ENCODE peak calls at places on chromosomes 5 and 9, in four cellular contexts. T, C, L and A are unnamed samples.
A peak's percentile ranks its signal among the peaks of the same experiment; 100 is the strongest.

GRCh38 chr5:147673276-147673675 is 109.3 kb downstream of the JAKMIP2 start:
- DNase-seq in C (peak; percentile 45), T (no peak), L (no peak), A (no peak)

GRCh38 chr5:123119334-123119986 is 30.4 kb downstream of the PRDM6 start:
- DNase-seq in T (no peak), L (no peak), C (no peak), A (no peak)

GRCh38 chr9:89993678-89994630 is 389.1 kb downstream of the GADD45G start:
- DNase-seq in L (peak; percentile 68), T (peak; percentile 66), C (peak; percentile 63), A (peak; percentile 41)

GRCh38 chr5:115360036-115360685 is 63.7 kb upstream of the CCDC112 start:
- DNase-seq in C (no peak), L (no peak), T (no peak), A (no peak)

GRCh38 chr5:6572825-6573380 is 59.9 kb downstream of the NSUN2 start:
- DNase-seq in L (peak; percentile 23), C (no peak), T (no peak), A (no peak)

GRCh38 chr5:74338101-74338388 is 302.5 kb downstream of the ENC1 start:
- DNase-seq in T (no peak), C (no peak), L (no peak), A (no peak)

GRCh38 chr5:33936004-33936380 is 194 bp upstream of the RXFP3 start:
- DNase-seq in T (peak; percentile 31), L (no peak), C (peak; percentile 75), A (peak; percentile 64)

GRCh38 chr5:139912158-139912557 is 116.5 kb downstream of the PSD2 start:
- DNase-seq in T (no peak), L (no peak), C (no peak), A (no peak)

GRCh38 chr9:126128494-126129142 is 198.0 kb upstream of the MVB12B start:
- DNase-seq in C (no peak), L (peak; percentile 22), T (no peak), A (no peak)

GRCh38 chr9:83628540-83628939 is 5.6 kb downstream of the IDNK start:
- DNase-seq in L (no peak), C (no peak), T (no peak), A (no peak)

GRCh38 chr9:112158629-112159228 is 16.4 kb downstream of the SUSD1 start:
- DNase-seq in C (no peak), T (no peak), L (no peak), A (no peak)

GRCh38 chr9:1018121-1018520 is 32.0 kb upstream of the DMRT2 start:
- DNase-seq in L (no peak), T (peak; percentile 40), C (no peak), A (no peak)

GRCh38 chr5:73442960-73443627 is 5.5 kb downstream of the FOXD1 start:
- DNase-seq in C (no peak), T (no peak), L (no peak), A (no peak)

GRCh38 chr9:10921671-10922070 is 308.9 kb upstream of the PTPRD start:
- DNase-seq in C (no peak), L (no peak), T (no peak), A (no peak)

GRCh38 chr5:95843733-95844223 is 21.3 kb upstream of the GLRX start:
- DNase-seq in C (no peak), L (no peak), T (peak; percentile 25), A (peak; percentile 37)

GRCh38 chr5:143800715-143801114 is 11.2 kb upstream of the HMHB1 start:
- DNase-seq in T (no peak), L (no peak), C (no peak), A (no peak)

GRCh38 chr5:55427157-55427556 is 107.6 kb downstream of the PLPP1 start:
- DNase-seq in C (peak; percentile 57), T (peak; percentile 51), L (no peak), A (peak; percentile 54)

GRCh38 chr9:98045234-98046160 is 11.0 kb upstream of the NANS start:
- DNase-seq in C (no peak), T (no peak), L (no peak), A (peak; percentile 31)

GRCh38 chr5:144436007-144436406 is 265.3 kb downstream of the KCTD16 start:
- DNase-seq in C (no peak), L (no peak), T (no peak), A (no peak)

GRCh38 chr5:55633574-55634203 is 78.4 kb downstream of the SLC38A9 start:
- DNase-seq in T (peak; percentile 50), L (peak; percentile 45), C (peak; percentile 74), A (peak; percentile 25)

GRCh38 chr5:38234737-38235136 is 23.6 kb upstream of the EGFLAM start:
- DNase-seq in L (no peak), C (no peak), T (no peak), A (no peak)

GRCh38 chr5:142881076-142881466 is 110.9 kb downstream of the ARHGAP26 start:
- DNase-seq in L (peak; percentile 51), T (no peak), C (no peak), A (no peak)

GRCh38 chr5:68817696-68818695 is 275.8 kb upstream of the SLC30A5 start:
- DNase-seq in T (no peak), L (no peak), C (no peak), A (no peak)

GRCh38 chr5:154627711-154628678 is 127.2 kb upstream of the LARP1 start:
- DNase-seq in C (no peak), T (no peak), L (no peak), A (no peak)

GRCh38 chr5:18487928-18488480 is 853.7 kb downstream of the TAF11L14 start:
- DNase-seq in C (no peak), T (no peak), L (no peak), A (no peak)

GRCh38 chr5:66660401-66660800 is 64.2 kb downstream of the MAST4 start:
- DNase-seq in T (no peak), C (no peak), L (no peak), A (no peak)

GRCh38 chr5:40428129-40428528 is 251.6 kb upstream of the PTGER4 start:
- DNase-seq in C (peak; percentile 64), L (no peak), T (no peak), A (peak; percentile 22)

GRCh38 chr5:99010294-99010693 is 81.5 kb upstream of the CHD1 start:
- DNase-seq in L (no peak), T (no peak), C (no peak), A (no peak)

DNA sequence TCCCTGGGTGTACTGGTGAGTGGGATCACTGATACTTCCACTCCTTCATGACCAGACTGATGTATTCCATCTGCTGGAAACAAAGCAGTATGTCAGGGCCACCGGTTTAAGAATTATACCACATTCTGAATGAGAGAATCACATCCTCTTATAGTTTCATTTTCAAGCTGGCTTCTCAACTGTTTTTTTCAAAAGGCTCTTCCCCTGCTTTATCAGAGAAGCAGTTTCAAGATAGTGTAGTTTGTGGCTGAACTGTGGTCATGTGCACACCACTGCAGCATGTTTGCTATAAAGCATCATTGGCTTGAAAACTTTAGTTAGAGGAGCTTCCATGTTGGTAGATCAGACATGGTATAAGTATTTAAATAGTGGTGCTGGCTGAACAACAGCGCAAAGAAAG is 450.5 kb upstream of the CDH10 start:
- DNase-seq in C (no peak), T (no peak), L (no peak), A (no peak)
- H3K4me1 ChIP-seq in C (no peaks in the 10 kb centered on the region), T (no peaks in the 10 kb centered on the region), L (no peaks in the 10 kb centered on the region), A (no peaks in the 10 kb centered on the region)

GRCh38 chr9:132155514-132155913 is 6.3 kb upstream of the NTNG2 start:
- DNase-seq in C (no peak), T (no peak), L (no peak), A (no peak)
- H3K27me3 ChIP-seq in C (peaks cover 6% of the 10 kb centered on the region), T (peaks cover 8% of the 10 kb centered on the region), L (no peaks in the 10 kb centered on the region), A (no peaks in the 10 kb centered on the region)

DNA sequence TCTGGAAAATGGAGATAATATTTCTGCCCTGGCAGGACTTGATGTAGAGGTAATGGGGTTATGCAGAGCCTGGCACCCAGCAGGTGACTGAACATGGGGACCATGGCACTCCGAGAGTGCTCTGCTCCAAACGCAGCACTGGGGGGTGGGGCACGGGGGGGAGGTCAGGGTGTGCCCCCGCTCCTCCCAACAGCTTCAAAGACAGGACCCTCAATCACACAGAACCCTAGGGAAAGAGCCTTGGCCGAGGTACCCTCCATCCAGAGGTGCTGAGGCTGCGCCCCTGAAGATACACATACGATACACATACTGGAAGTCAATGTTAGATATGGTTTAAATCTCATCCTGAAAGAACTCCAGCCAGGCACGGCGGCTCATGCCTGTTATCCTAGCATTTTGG is 26.6 kb upstream of the CEP72 start:
- DNase-seq in C (no peak), T (no peak), L (no peak), A (no peak)
- H3K4me1 ChIP-seq in C (no peaks in the 10 kb centered on the region), T (no peaks in the 10 kb centered on the region), L (no peaks in the 10 kb centered on the region), A (peaks cover 6% of the 10 kb centered on the region)

GRCh38 chr5:1184481-1184880 is 16.9 kb upstream of the SLC6A19 start:
- DNase-seq in T (peak; percentile 15), L (no peak), C (no peak), A (peak; percentile 3)

GRCh38 chr5:1185038-1185651 is 16.2 kb upstream of the SLC6A19 start:
- DNase-seq in T (peak; percentile 16), L (no peak), C (no peak), A (peak; percentile 2)

GRCh38 chr5:1187234-1187949 is 14.0 kb upstream of the SLC6A19 start:
- DNase-seq in L (no peak), C (no peak), T (no peak), A (no peak)

GRCh38 chr5:1186351-1187233 is 14.8 kb upstream of the SLC6A19 start:
- DNase-seq in T (peak; percentile 14), C (no peak), L (no peak), A (no peak)

DNA sequence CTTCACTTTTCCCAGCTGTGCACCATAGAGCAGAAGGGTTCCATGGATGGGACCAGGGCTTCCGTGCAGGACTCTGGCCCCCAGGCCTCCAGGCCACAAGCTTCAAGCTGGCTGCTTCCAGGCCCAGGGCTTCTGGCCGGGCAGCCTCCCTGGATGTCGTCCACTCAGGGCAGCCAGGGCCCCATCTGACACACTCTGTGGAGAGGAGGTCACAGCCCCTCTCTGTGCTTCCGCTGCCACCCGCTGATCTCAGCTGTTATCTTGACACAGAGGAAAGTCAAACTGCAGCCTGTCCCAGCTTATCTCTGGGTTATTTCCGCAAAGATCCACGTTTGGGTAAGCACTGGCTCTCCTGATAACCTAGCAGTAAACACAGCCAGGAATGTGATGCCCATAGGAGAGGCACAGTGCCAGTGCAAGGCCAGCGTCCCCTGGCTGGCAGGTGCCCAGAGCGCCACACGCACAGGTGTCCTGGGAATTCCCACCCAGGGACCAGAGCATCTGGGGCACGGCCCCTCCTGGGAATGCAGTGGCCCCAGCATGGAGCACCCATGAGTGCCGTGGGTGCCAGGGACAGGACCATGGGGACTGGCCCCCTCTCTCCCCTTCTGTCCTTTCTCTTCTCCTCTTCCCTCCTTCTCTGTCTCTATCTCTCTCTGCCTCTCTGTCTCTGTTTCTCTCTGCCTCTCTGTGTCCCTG is 15.6 kb upstream of the SLC6A19 start:
- DNase-seq in L (no peak), T (peak; percentile 59), C (no peak), A (peak; percentile 90)
- H3K27me3 ChIP-seq in L (no peaks in the 10 kb centered on the region), T (peaks cover 3% of the 10 kb centered on the region), C (peaks cover 8% of the 10 kb centered on the region), A (no peaks in the 10 kb centered on the region)

DNA sequence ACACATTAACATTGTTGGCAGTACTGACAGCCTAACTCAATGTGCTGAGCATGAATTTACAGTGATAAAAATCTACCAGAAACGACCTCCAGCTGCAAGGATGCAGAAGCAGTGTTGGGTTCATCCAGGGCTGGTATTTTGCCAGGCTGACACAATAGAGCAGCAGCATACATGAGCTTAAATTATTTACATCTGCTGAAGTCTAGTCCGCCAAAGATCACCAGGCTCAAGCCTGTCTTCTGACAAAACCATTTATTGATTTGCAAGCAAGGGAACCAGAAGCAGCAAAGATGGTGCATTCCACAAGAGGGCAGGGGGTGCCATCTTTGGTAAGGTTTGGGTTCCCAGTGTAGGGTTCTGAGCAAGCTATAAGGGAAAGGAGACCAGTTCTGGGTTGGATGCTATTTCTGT is 8.7 kb upstream of the C5orf34 start:
- DNase-seq in T (no peak), C (no peak), L (no peak), A (no peak)
- H3K4me1 ChIP-seq in T (no peaks in the 10 kb centered on the region), C (no peaks in the 10 kb centered on the region), L (no peaks in the 10 kb centered on the region), A (no peaks in the 10 kb centered on the region)

GRCh38 chr5:88694087-88694703 is 188.8 kb downstream of the MEF2C start:
- DNase-seq in C (no peak), L (no peak), T (no peak), A (no peak)
- H3K27me3 ChIP-seq in C (peaks cover 83% of the 10 kb centered on the region), L (peaks cover 3% of the 10 kb centered on the region), T (peaks cover 87% of the 10 kb centered on the region), A (no peaks in the 10 kb centered on the region)